ENCODE peak calls at places on chromosomes 6 and 20, in five cellular contexts. One of them, this sample, is unnamed.

GRCh38 chr6:96812077-96812703 is 25.1 kb downstream of the GPR63 start:
- DNase-seq in pancreas: no peak
- DNase-seq in OCI-LY7: no peak
- DNase-seq in HS-5: no peak
- DNase-seq in activated CD8-positive, alpha-beta T cell treated with anti-CD3 and anti-CD28 coated beads, Interleukin-2, amount 10 ng/mL, durations not matched to agents 7 days and 5 days: no peak
- DNase-seq in this sample: no peak

GRCh38 chr20:24948939-24949679 is at the start of gene CST7:
- DNase-seq in pancreas: no peak
- DNase-seq in activated CD8-positive, alpha-beta T cell treated with anti-CD3 and anti-CD28 coated beads, Interleukin-2, amount 10 ng/mL, durations not matched to agents 7 days and 5 days: peak
- DNase-seq in HS-5: no peak
- DNase-seq in OCI-LY7: peak
- DNase-seq in this sample: peak

GRCh38 chr6:40573221-40573620 is 13.9 kb downstream of the LRFN2 start:
- DNase-seq in HS-5: no peak
- DNase-seq in OCI-LY7: peak
- DNase-seq in activated CD8-positive, alpha-beta T cell treated with anti-CD3 and anti-CD28 coated beads, Interleukin-2, amount 10 ng/mL, durations not matched to agents 7 days and 5 days: no peak
- DNase-seq in pancreas: no peak
- DNase-seq in this sample: no peak

GRCh38 chr6:154993026-154993425 is 2.1 kb upstream of the TIAM2 start:
- DNase-seq in OCI-LY7: no peak
- DNase-seq in activated CD8-positive, alpha-beta T cell treated with anti-CD3 and anti-CD28 coated beads, Interleukin-2, amount 10 ng/mL, durations not matched to agents 7 days and 5 days: no peak
- DNase-seq in pancreas: no peak
- DNase-seq in HS-5: no peak
- DNase-seq in this sample: no peak

GRCh38 chr6:98469146-98469545 is 365.2 kb upstream of the POU3F2 start:
- DNase-seq in activated CD8-positive, alpha-beta T cell treated with anti-CD3 and anti-CD28 coated beads, Interleukin-2, amount 10 ng/mL, durations not matched to agents 7 days and 5 days: no peak
- DNase-seq in OCI-LY7: no peak
- DNase-seq in HS-5: no peak
- DNase-seq in pancreas: no peak
- DNase-seq in this sample: no peak

GRCh38 chr6:111354751-111355150 is 128.3 kb downstream of the REV3L start:
- DNase-seq in OCI-LY7: no peak
- DNase-seq in pancreas: no peak
- DNase-seq in activated CD8-positive, alpha-beta T cell treated with anti-CD3 and anti-CD28 coated beads, Interleukin-2, amount 10 ng/mL, durations not matched to agents 7 days and 5 days: no peak
- DNase-seq in HS-5: no peak
- DNase-seq in this sample: no peak

GRCh38 chr20:59023616-59024015 is 4.4 kb downstream of the TUBB1 start:
- DNase-seq in pancreas: no peak
- DNase-seq in HS-5: no peak
- DNase-seq in OCI-LY7: no peak
- DNase-seq in activated CD8-positive, alpha-beta T cell treated with anti-CD3 and anti-CD28 coated beads, Interleukin-2, amount 10 ng/mL, durations not matched to agents 7 days and 5 days: no peak
- DNase-seq in this sample: no peak

GRCh38 chr6:3159805-3160781 is 2.7 kb upstream of the TUBB2A start:
- DNase-seq in pancreas: peak
- DNase-seq in activated CD8-positive, alpha-beta T cell treated with anti-CD3 and anti-CD28 coated beads, Interleukin-2, amount 10 ng/mL, durations not matched to agents 7 days and 5 days: peak
- DNase-seq in OCI-LY7: peak
- DNase-seq in HS-5: no peak
- DNase-seq in this sample: no peak

GRCh38 chr20:15674253-15675145 is 898.7 kb downstream of the KIF16B start:
- DNase-seq in OCI-LY7: no peak
- DNase-seq in pancreas: no peak
- DNase-seq in HS-5: no peak
- DNase-seq in activated CD8-positive, alpha-beta T cell treated with anti-CD3 and anti-CD28 coated beads, Interleukin-2, amount 10 ng/mL, durations not matched to agents 7 days and 5 days: no peak
- DNase-seq in this sample: no peak

GRCh38 chr6:34745277-34746103 is 11.8 kb upstream of the SNRPC start:
- DNase-seq in activated CD8-positive, alpha-beta T cell treated with anti-CD3 and anti-CD28 coated beads, Interleukin-2, amount 10 ng/mL, durations not matched to agents 7 days and 5 days: no peak
- DNase-seq in HS-5: no peak
- DNase-seq in pancreas: no peak
- DNase-seq in OCI-LY7: no peak
- DNase-seq in this sample: no peak

GRCh38 chr6:124901105-124901504 is 61.1 kb upstream of the RNF217 start:
- DNase-seq in HS-5: no peak
- DNase-seq in activated CD8-positive, alpha-beta T cell treated with anti-CD3 and anti-CD28 coated beads, Interleukin-2, amount 10 ng/mL, durations not matched to agents 7 days and 5 days: no peak
- DNase-seq in pancreas: no peak
- DNase-seq in OCI-LY7: no peak
- DNase-seq in this sample: no peak

GRCh38 chr6:143806282-143807102 is 36.6 kb upstream of the LTV1 start:
- DNase-seq in OCI-LY7: no peak
- DNase-seq in activated CD8-positive, alpha-beta T cell treated with anti-CD3 and anti-CD28 coated beads, Interleukin-2, amount 10 ng/mL, durations not matched to agents 7 days and 5 days: peak
- DNase-seq in pancreas: no peak
- DNase-seq in HS-5: peak
- DNase-seq in this sample: peak

GRCh38 chr20:21424846-21425245 is 27.5 kb upstream of the NKX2-4 start:
- DNase-seq in HS-5: no peak
- DNase-seq in pancreas: no peak
- DNase-seq in activated CD8-positive, alpha-beta T cell treated with anti-CD3 and anti-CD28 coated beads, Interleukin-2, amount 10 ng/mL, durations not matched to agents 7 days and 5 days: no peak
- DNase-seq in OCI-LY7: no peak
- DNase-seq in this sample: no peak

GRCh38 chr20:63735859-63736718 is at the start of gene LIME1:
- DNase-seq in activated CD8-positive, alpha-beta T cell treated with anti-CD3 and anti-CD28 coated beads, Interleukin-2, amount 10 ng/mL, durations not matched to agents 7 days and 5 days: peak
- DNase-seq in HS-5: no peak
- DNase-seq in OCI-LY7: peak
- DNase-seq in pancreas: peak
- DNase-seq in this sample: peak

GRCh38 chr6:100260584-100260983 is 204.1 kb downstream of the SIM1 start:
- DNase-seq in pancreas: no peak
- DNase-seq in OCI-LY7: no peak
- DNase-seq in activated CD8-positive, alpha-beta T cell treated with anti-CD3 and anti-CD28 coated beads, Interleukin-2, amount 10 ng/mL, durations not matched to agents 7 days and 5 days: no peak
- DNase-seq in HS-5: no peak
- DNase-seq in this sample: no peak

GRCh38 chr20:1375515-1375914 is 17.3 kb downstream of the FKBP1A start:
- DNase-seq in activated CD8-positive, alpha-beta T cell treated with anti-CD3 and anti-CD28 coated beads, Interleukin-2, amount 10 ng/mL, durations not matched to agents 7 days and 5 days: no peak
- DNase-seq in pancreas: no peak
- DNase-seq in HS-5: peak
- DNase-seq in OCI-LY7: no peak
- DNase-seq in this sample: no peak

GRCh38 chr6:44154067-44154466 is 4.6 kb upstream of the CAPN11 start:
- DNase-seq in OCI-LY7: no peak
- DNase-seq in pancreas: no peak
- DNase-seq in activated CD8-positive, alpha-beta T cell treated with anti-CD3 and anti-CD28 coated beads, Interleukin-2, amount 10 ng/mL, durations not matched to agents 7 days and 5 days: no peak
- DNase-seq in HS-5: no peak
- DNase-seq in this sample: no peak

GRCh38 chr20:11675920-11676617 is 241.6 kb upstream of the BTBD3 start:
- DNase-seq in HS-5: no peak
- DNase-seq in activated CD8-positive, alpha-beta T cell treated with anti-CD3 and anti-CD28 coated beads, Interleukin-2, amount 10 ng/mL, durations not matched to agents 7 days and 5 days: no peak
- DNase-seq in OCI-LY7: no peak
- DNase-seq in pancreas: no peak
- DNase-seq in this sample: no peak

GRCh38 chr6:1311400-1312192 is at the start of gene FOXQ1:
- DNase-seq in pancreas: peak
- DNase-seq in HS-5: no peak
- DNase-seq in OCI-LY7: no peak
- DNase-seq in activated CD8-positive, alpha-beta T cell treated with anti-CD3 and anti-CD28 coated beads, Interleukin-2, amount 10 ng/mL, durations not matched to agents 7 days and 5 days: peak
- DNase-seq in this sample: no peak

GRCh38 chr6:159042824-159043181 is 2.0 kb downstream of the TAGAP start:
- DNase-seq in activated CD8-positive, alpha-beta T cell treated with anti-CD3 and anti-CD28 coated beads, Interleukin-2, amount 10 ng/mL, durations not matched to agents 7 days and 5 days: no peak
- DNase-seq in pancreas: no peak
- DNase-seq in OCI-LY7: no peak
- DNase-seq in HS-5: no peak
- DNase-seq in this sample: no peak

GRCh38 chr20:7161690-7162089 is 394.2 kb downstream of the BMP2 start:
- DNase-seq in activated CD8-positive, alpha-beta T cell treated with anti-CD3 and anti-CD28 coated beads, Interleukin-2, amount 10 ng/mL, durations not matched to agents 7 days and 5 days: no peak
- DNase-seq in pancreas: no peak
- DNase-seq in OCI-LY7: peak
- DNase-seq in HS-5: no peak
- DNase-seq in this sample: no peak

GRCh38 chr6:165883851-165884640 is 221.0 kb upstream of the PDE10A start:
- DNase-seq in HS-5: no peak
- DNase-seq in OCI-LY7: no peak
- DNase-seq in activated CD8-positive, alpha-beta T cell treated with anti-CD3 and anti-CD28 coated beads, Interleukin-2, amount 10 ng/mL, durations not matched to agents 7 days and 5 days: no peak
- DNase-seq in pancreas: no peak
- DNase-seq in this sample: no peak

GRCh38 chr6:4658486-4658885 is 117.7 kb upstream of the CDYL start:
- DNase-seq in OCI-LY7: no peak
- DNase-seq in HS-5: no peak
- DNase-seq in activated CD8-positive, alpha-beta T cell treated with anti-CD3 and anti-CD28 coated beads, Interleukin-2, amount 10 ng/mL, durations not matched to agents 7 days and 5 days: no peak
- DNase-seq in pancreas: no peak
- DNase-seq in this sample: no peak

This sample was measured in stimulated activated naive B cell treated with anti-CD40 and anti-IgM and Interleukin-4, amounts not matched to agents 10 μg/mL and 1 μg/mL and 100 μg/mL, for 72 hours.